ENCODE peak calls at places on chromosome 9, in six cellular contexts. Q, J, I, Z, T and O are unnamed samples.

GRCh38 chr9:80074439-80074838 is 502.7 kb downstream of the TLE4 start:
- DNase-seq in Q (no peak), J (no peak), I (no peak), Z (no peak), T (no peak), O (no peak)

GRCh38 chr9:115162946-115163345 is 45.0 kb upstream of the TNC start:
- DNase-seq in Q (no peak), J (no peak), I (no peak), Z (no peak), T (no peak), O (no peak)

GRCh38 chr9:134702291-134702690 is 60.7 kb downstream of the COL5A1 start:
- DNase-seq in Q (no peak), J (no peak), I (no peak), Z (no peak), T (no peak), O (no peak)

GRCh38 chr9:115590016-115590415 is 472.1 kb upstream of the TNC start:
- DNase-seq in Q (no peak), J (no peak), I (peak; percentile 71), Z (peak; percentile 87), T (peak; percentile 51), O (no peak)

GRCh38 chr9:112868461-112868860 is 22.2 kb downstream of the SLC46A2 start:
- DNase-seq in Q (no peak), J (no peak), I (no peak), Z (no peak), T (no peak), O (no peak)

GRCh38 chr9:103731541-103731940 is 362.6 kb upstream of the SMC2 start:
- DNase-seq in Q (no peak), J (no peak), I (no peak), Z (peak; percentile 67), T (no peak), O (no peak)

GRCh38 chr9:127835930-127836586 is 18.4 kb downstream of the ENG start:
- DNase-seq in Q (no peak), J (peak; percentile 33), I (peak; percentile 87), Z (peak; percentile 83), T (peak; percentile 79), O (peak; percentile 38)

GRCh38 chr9:122190597-122191381 is 31.1 kb downstream of the MORN5 start:
- DNase-seq in Q (no peak), J (no peak), I (peak; percentile 50), Z (peak; percentile 85), T (no peak), O (peak; percentile 13)

GRCh38 chr9:23850242-23851023 is 24.4 kb upstream of the ELAVL2 start:
- DNase-seq in Q (peak; percentile 42), J (no peak), I (no peak), Z (no peak), T (no peak), O (no peak)